ENCODE peak calls at places on chromosomes 6 and 20, in seven cellular contexts. E is GM23248, U is HT1080, D is naive B cell, M is GM13976, Z is upper lobe of left lung, T is NCI-H1436 treated with DMSO at 0.1 percent for 48 hours. J is an unnamed sample.

GRCh38 chr6:35417979-35418661 is 34.0 kb upstream of the FANCE start:
- DNase-seq in T (no peak), E (no peak), D (no peak), M (no peak), Z (no peak), U (no peak), J (no peak)

GRCh38 chr20:63682384-63683139 is 13.9 kb upstream of the TNFRSF6B start:
- DNase-seq in M (no peak), T (no peak), D (no peak), E (peak; percentile 98), U (peak; percentile 100), Z (peak; percentile 82), J (no peak)

GRCh38 chr6:158999154-158999668 is 791 bp downstream of the RSPH3 start:
- DNase-seq in U (no peak), E (no peak), T (no peak), Z (no peak), D (no peak), M (no peak), J (no peak)

GRCh38 chr6:169164451-169164850 is 89.2 kb downstream of the THBS2 start:
- DNase-seq in U (no peak), M (no peak), Z (no peak), D (no peak), T (no peak), E (no peak), J (no peak)

GRCh38 chr6:132960720-132961119 is 146.4 kb downstream of the RPS12 start:
- DNase-seq in U (peak; percentile 56), T (no peak), Z (no peak), E (no peak), D (no peak), M (no peak), J (no peak)

GRCh38 chr20:43507150-43508080 is at the start of gene L3MBTL1:
- DNase-seq in U (no peak), D (no peak), Z (peak; percentile 94), E (peak; percentile 49), M (peak; percentile 82), T (no peak), J (peak; percentile 77)

GRCh38 chr20:57003012-57003411 is 263.4 kb downstream of the BMP7 start:
- DNase-seq in M (no peak), E (no peak), Z (no peak), D (no peak), U (peak; percentile 32), T (no peak), J (no peak)

GRCh38 chr6:162468326-162468725 is 259.2 kb downstream of the PRKN start:
- DNase-seq in T (no peak), E (peak; percentile 42), Z (no peak), D (no peak), U (no peak), M (no peak), J (no peak)

GRCh38 chr6:145110109-145110508 is 625.2 kb downstream of the EPM2A start:
- DNase-seq in M (no peak), E (no peak), D (no peak), U (no peak), Z (no peak), T (no peak), J (no peak)

GRCh38 chr20:48574383-48574782 is 253.4 kb downstream of the PREX1 start:
- DNase-seq in D (no peak), U (peak; percentile 25), Z (no peak), M (no peak), E (no peak), T (no peak), J (no peak)

GRCh38 chr6:167150815-167151557 is 6.8 kb downstream of the GPR31 start:
- DNase-seq in Z (no peak), T (no peak), M (peak; percentile 67), U (peak; percentile 37), D (no peak), E (no peak), J (no peak)

GRCh38 chr6:84601366-84601765 is 163.0 kb downstream of the TBX18 start:
- DNase-seq in Z (no peak), U (peak; percentile 33), T (no peak), M (no peak), D (no peak), E (no peak), J (no peak)

GRCh38 chr6:104689551-104690205 is 170.0 kb downstream of the HACE1 start:
- DNase-seq in D (no peak), E (peak; percentile 81), T (no peak), U (peak; percentile 71), M (no peak), Z (no peak), J (no peak)

GRCh38 chr6:169019727-169020491 is 233.7 kb downstream of the THBS2 start:
- DNase-seq in T (no peak), Z (no peak), U (peak; percentile 25), D (no peak), M (no peak), E (no peak), J (no peak)

GRCh38 chr6:134288538-134289203 is 29.2 kb downstream of the SGK1 start:
- DNase-seq in Z (no peak), D (peak; percentile 4), T (no peak), U (peak; percentile 98), M (peak; percentile 46), E (peak; percentile 93), J (no peak)

GRCh38 chr6:139533573-139534471 is 159.4 kb upstream of the CITED2 start:
- DNase-seq in E (peak; percentile 76), M (no peak), D (no peak), U (peak; percentile 68), Z (no peak), T (no peak), J (no peak)

GRCh38 chr20:50403565-50404418 is 106.4 kb upstream of the PTPN1 start:
- DNase-seq in U (no peak), T (no peak), D (no peak), E (no peak), Z (no peak), M (no peak), J (no peak)

GRCh38 chr6:99602519-99603420 is 3.9 kb upstream of the PRDM13 start:
- DNase-seq in U (no peak), E (no peak), T (no peak), Z (peak; percentile 83), M (no peak), D (no peak), J (no peak)

GRCh38 chr6:133348846-133349245 is 107.7 kb downstream of the EYA4 start:
- DNase-seq in E (no peak), T (no peak), D (no peak), U (no peak), Z (no peak), M (no peak), J (no peak)

GRCh38 chr6:14499804-14500203 is 382.2 kb downstream of the CD83 start:
- DNase-seq in M (no peak), U (peak; percentile 93), E (peak; percentile 90), Z (no peak), T (no peak), D (no peak), J (no peak)

GRCh38 chr20:47610247-47610944 is 108.7 kb downstream of the NCOA3 start:
- DNase-seq in E (peak; percentile 94), M (peak; percentile 68), U (peak; percentile 86), T (peak; percentile 4), Z (no peak), D (no peak), J (no peak)

GRCh38 chr6:130307752-130308361 is 58.0 kb upstream of the TMEM200A start:
- DNase-seq in D (no peak), Z (no peak), E (peak; percentile 77), M (no peak), T (no peak), U (peak; percentile 71), J (no peak)

GRCh38 chr20:61128701-61129655 is 123.1 kb upstream of the CDH4 start:
- DNase-seq in Z (no peak), T (no peak), D (no peak), U (no peak), E (no peak), M (no peak), J (no peak)